ENCODE peak calls at places on chromosome 6, in six cellular contexts. S is spleen, D is OCI-LY7, O is tibial artery, W is SK-N-SH, N is heart left ventricle. M is an unnamed sample. For H3K4me1, the result is how much of the 10 kb centered on the place peaks cover.

GRCh38 chr6:32968093-32968769 is at the start of gene BRD2:
- DNase-seq in O (peak), S (peak), N (peak), W (peak), D (peak), M (peak)

GRCh38 chr6:142746524-142746923 is 198.5 kb downstream of the HIVEP2 start:
- DNase-seq in S (no peak), D (peak), O (no peak), N (no peak), W (peak), M (no peak)

GRCh38 chr6:56938634-56939294 is 16.1 kb upstream of the BEND6 start:
- DNase-seq in O (peak), W (no peak), D (no peak), N (peak), S (no peak), M (no peak)

GRCh38 chr6:41639556-41640371 is 1.5 kb downstream of the MDFI start:
- DNase-seq in N (peak), O (no peak), W (no peak), S (peak), D (no peak), M (no peak)

GRCh38 chr6:30169658-30170614 is 6.6 kb downstream of the TRIM15 start:
- DNase-seq in W (peak), S (no peak), N (no peak), D (peak), O (no peak), M (no peak)

GRCh38 chr6:119079288-119079809 is 885 bp upstream of the FAM184A start:
- DNase-seq in S (no peak), D (no peak), O (no peak), N (no peak), W (no peak), M (no peak)

GRCh38 chr6:75493400-75494064 is at the start of gene FILIP1:
- DNase-seq in N (peak), O (peak), S (no peak), D (no peak), W (no peak), M (peak)

GRCh38 chr6:89630488-89630887 is 8.1 kb downstream of the LYRM2 start:
- DNase-seq in D (no peak), S (no peak), W (no peak), N (peak), O (no peak), M (peak)

GRCh38 chr6:34576286-34576955 is 20.3 kb upstream of the SPDEF start:
- DNase-seq in S (peak), W (no peak), O (no peak), N (no peak), D (no peak), M (no peak)

GRCh38 chr6:114121913-114122662 is 151.1 kb upstream of the HDAC2 start:
- DNase-seq in O (no peak), W (no peak), S (no peak), N (no peak), D (no peak), M (no peak)

GRCh38 chr6:128899651-128900050 is 16.7 kb downstream of the LAMA2 start:
- DNase-seq in N (no peak), S (no peak), W (no peak), D (no peak), O (no peak), M (no peak)

GRCh38 chr6:167030222-167031072 is 31.2 kb downstream of the CEP43 start:
- DNase-seq in W (peak), N (no peak), D (no peak), S (no peak), O (no peak), M (no peak)

GRCh38 chr6:35984701-35985100 is 39.7 kb downstream of the SLC26A8 start:
- DNase-seq in D (no peak), S (no peak), O (no peak), W (no peak), N (no peak), M (no peak)

GRCh38 chr6:18415671-18416340 is 28.7 kb downstream of the RNF144B start:
- DNase-seq in D (no peak), O (no peak), W (no peak), S (no peak), N (no peak), M (no peak)

GRCh38 chr6:141260627-141261015 is 872.1 kb upstream of the GJE1 start:
- DNase-seq in D (no peak), O (no peak), S (peak), N (no peak), W (no peak), M (no peak)

GRCh38 chr6:36605560-36606391 is 11.6 kb downstream of the SRSF3 start:
- DNase-seq in D (no peak), O (peak), S (no peak), W (no peak), N (no peak), M (no peak)

DNA sequence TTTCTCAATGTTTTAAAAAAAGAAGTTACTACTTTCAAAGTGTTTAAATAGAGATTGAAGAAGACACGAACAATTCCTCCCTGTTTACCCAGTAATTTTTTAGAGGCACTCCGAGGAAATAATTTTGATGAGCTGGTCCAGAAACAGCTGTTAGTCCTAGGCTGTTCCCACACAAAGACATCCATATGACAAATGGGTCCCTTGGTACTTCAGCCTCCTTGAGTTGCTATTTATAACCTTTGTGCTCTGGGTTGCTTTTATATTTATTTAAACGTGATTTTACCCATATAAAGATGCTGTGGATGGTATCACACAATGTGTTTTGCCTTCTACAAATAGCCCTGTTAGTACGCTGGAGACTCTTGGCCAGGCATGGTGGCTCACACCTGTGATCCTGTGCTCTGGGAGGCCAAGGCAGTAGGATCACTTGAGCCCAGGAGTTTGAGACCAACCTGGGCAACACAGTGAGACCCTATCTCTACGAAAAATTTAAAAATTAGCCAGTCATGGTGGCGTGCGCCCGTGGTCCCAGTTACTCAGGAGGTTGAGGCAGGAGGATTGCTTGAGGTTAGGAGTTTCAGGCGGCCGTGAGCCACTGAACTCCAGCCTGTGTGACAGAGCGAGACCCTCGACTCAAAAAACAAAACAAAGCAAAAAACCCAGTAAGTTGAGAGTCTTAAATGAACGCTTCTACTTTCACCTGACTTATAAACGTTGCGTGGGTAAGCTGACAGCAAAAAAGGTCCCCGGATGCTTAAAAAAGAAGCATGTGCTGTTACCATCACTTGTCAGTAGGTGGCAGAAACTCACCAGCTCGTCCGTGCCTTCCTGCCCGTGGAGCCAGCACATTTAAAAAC is 56.9 kb upstream of the ARMH2 start:
- DNase-seq in W (peak), N (peak), D (peak), O (no peak), S (peak), M (peak)
- H3K27ac ChIP-seq in W (no peak), N (peak), D (peak), O (peak), S (no peak), M (peak)

DNA sequence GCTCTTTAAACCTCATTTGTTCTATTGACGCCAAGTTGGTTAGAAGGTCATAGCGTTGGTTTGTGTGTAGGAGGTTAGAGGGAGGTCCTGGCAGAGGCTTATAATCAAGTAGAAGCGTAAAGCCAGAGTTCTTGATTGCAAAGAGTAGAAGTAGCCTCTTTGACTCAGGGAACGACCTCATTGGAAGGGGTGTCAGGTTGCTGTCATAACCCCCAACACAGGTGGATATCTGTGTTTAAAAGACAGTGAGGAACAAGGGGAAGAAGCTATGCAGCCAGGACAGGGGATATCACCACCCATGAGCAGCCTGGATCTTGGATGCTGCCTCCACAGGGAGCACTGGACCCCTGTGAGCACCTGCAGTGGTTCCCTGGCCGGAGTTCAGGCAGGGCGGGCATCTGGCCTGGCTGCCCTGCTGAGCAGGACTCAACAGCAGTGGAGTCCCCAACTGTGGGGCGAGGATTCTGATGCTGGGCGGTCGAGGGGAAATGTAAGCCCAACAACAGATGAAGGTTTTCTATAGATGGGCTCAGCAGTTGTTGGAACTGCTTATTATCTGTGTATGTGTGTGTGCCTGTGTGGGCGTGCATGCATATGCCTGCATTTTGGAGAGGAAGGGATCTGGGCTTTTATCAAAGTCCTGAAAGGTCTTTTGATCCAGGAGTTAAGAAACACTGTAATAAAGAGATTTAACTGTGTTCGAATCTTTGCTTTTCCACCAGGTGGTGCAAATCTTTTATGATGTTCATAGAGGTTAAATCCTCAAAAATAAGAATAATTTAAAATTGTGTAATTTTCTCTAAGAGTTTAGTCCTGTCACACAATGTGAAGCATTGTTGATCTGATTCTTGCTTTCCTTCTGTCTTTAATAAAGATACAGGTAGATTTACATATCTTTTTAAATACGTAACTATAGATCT is 27.7 kb downstream of the HIVEP1 start:
- DNase-seq in N (no peak), W (no peak), D (no peak), S (no peak), O (no peak), M (no peak)
- TF ChIP-seq CTCF in N (no peak), W (peak), D (peak), S (no peak), O (no peak), M (no peak)

DNA sequence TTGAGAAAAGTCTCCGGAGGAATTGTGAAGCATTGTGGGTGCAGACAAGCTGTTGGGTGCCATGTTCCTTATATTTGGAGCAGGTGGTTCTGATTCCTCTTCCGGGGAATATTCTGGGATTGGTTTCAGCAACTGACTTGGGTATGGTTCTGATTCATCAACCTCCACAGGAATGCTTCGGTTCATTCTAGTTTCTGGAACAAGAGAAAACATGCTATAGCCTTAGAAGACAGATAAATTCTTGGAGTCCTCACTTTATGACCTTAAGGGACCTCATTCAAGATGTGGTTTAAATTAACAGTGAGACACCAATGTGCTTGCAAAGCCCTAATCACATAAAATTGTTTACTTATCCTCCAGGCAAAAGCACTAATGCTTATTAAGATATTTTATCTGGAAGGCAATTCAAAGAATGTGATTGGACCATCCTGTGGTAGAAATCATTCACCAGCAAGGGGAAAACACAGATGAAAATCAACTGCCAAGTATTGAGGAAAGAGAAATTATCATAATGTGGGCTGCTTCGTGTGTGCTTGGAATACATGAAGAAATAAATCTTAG is 13.7 kb downstream of the TRAF3IP2 start:
- DNase-seq in O (no peak), N (no peak), W (peak), S (no peak), D (no peak), M (no peak)
- H3K4me1 ChIP-seq in O (half or more), N (under half), W (under half), S (under half), D (under half), M (under half)

GRCh38 chr6:149862901-149863595 is 1.1 kb downstream of the LRP11 start:
- DNase-seq in D (peak), S (peak), W (peak), N (peak), O (peak), M (peak)
- H3K27ac ChIP-seq in D (no peak), S (peak), W (peak), N (peak), O (peak), M (peak)